ENCODE peak calls at places on chromosomes 13 and 19, in five cellular contexts. S, Q, Y, U and C are unnamed samples. For H3K4me1 and H3K9me3, the result is how much of the 10 kb centered on the place peaks cover.

GRCh38 chr13:72983085-72983768 is 75.6 kb upstream of the KLF5 start:
- DNase-seq in S (no peak), Q (no peak), Y (no peak), U (peak), C (no peak)

GRCh38 chr13:97753942-97754670 is 199.4 kb upstream of the IPO5 start:
- DNase-seq in S (no peak), Q (no peak), Y (no peak), U (no peak), C (no peak)

GRCh38 chr19:54141356-54141755 is 3.8 kb downstream of the CNOT3 start:
- DNase-seq in S (no peak), Q (no peak), Y (no peak), U (no peak), C (no peak)

GRCh38 chr13:29527511-29527910 is 68.0 kb downstream of the SLC7A1 start:
- DNase-seq in S (no peak), Q (no peak), Y (no peak), U (no peak), C (no peak)

GRCh38 chr19:11657307-11657706 is 60.0 kb downstream of the ZNF627 start:
- DNase-seq in S (no peak), Q (no peak), Y (no peak), U (no peak), C (no peak)

GRCh38 chr13:91357613-91358383 is 10.3 kb downstream of the MIR17HG start:
- DNase-seq in S (no peak), Q (no peak), Y (no peak), U (no peak), C (no peak)

GRCh38 chr19:3760871-3761361 is 576 bp downstream of the APBA3 start:
- DNase-seq in S (no peak), Q (no peak), Y (no peak), U (no peak), C (peak)

GRCh38 chr13:109816112-109816978 is 30.0 kb upstream of the IRS2 start:
- DNase-seq in S (no peak), Q (no peak), Y (no peak), U (no peak), C (no peak)

GRCh38 chr19:4375620-4376228 is 24.6 kb downstream of the SH3GL1 start:
- DNase-seq in S (no peak), Q (no peak), Y (peak), U (no peak), C (no peak)

GRCh38 chr19:42965204-42965603 is 28.2 kb upstream of the PSG7 start:
- DNase-seq in S (no peak), Q (no peak), Y (no peak), U (no peak), C (no peak)

GRCh38 chr19:13381827-13382632 is 124.2 kb downstream of the CACNA1A start:
- DNase-seq in S (no peak), Q (no peak), Y (no peak), U (no peak), C (no peak)

GRCh38 chr13:50376895-50377575 is 361.8 kb downstream of the KCNRG start:
- DNase-seq in S (no peak), Q (no peak), Y (no peak), U (no peak), C (no peak)

GRCh38 chr13:110137677-110138008 is 169.3 kb downstream of the COL4A1 start:
- DNase-seq in S (peak), Q (no peak), Y (peak), U (peak), C (no peak)

GRCh38 chr13:67554746-67555452 is 324.8 kb upstream of the PCDH9 start:
- DNase-seq in S (no peak), Q (no peak), Y (no peak), U (no peak), C (no peak)

GRCh38 chr19:7970716-7971448 is 27.4 kb upstream of the TIMM44 start:
- DNase-seq in S (no peak), Q (no peak), Y (peak), U (no peak), C (no peak)

GRCh38 chr19:58552655-58553054 is 2.2 kb downstream of the CHMP2A start:
- DNase-seq in S (no peak), Q (no peak), Y (no peak), U (no peak), C (no peak)

DNA sequence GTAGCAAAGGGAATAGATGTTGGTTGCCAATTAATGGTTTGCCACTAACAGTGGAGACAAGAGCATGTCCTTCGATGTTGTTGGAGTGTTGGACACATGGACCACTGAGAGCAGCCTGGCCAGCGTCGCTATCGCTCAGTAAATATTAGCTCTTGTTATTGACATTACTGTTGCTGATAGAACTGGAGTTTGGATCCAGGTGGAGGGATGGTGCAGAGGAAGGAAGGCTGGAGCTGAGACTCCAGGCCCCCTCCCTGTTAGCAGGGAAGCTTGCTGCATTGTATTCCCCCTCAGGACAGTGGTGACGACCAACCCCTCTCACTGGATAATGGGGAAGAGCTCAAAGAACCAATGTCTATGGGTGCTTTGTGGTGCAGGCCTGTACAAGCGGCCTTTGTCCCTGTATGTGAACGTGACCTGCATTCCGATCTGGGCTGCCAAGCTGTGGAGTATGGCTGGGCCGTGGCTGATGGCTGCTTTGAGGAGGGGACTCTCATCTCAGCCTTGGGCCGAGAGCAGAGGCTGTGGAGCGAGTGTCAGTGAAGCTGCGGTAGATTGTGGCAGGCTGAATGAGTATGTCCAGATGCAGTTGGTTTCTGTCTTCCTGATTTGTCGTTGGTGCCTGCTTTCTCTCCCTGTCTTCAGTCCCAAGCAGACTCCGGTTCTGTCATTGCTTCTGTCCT is 7.0 kb downstream of the CLASRP start:
- DNase-seq in S (no peak), Q (no peak), Y (no peak), U (no peak), C (no peak)
- H3K4me1 ChIP-seq in S (half or more), Q (under half), Y (under half), U (half or more), C (under half)

DNA sequence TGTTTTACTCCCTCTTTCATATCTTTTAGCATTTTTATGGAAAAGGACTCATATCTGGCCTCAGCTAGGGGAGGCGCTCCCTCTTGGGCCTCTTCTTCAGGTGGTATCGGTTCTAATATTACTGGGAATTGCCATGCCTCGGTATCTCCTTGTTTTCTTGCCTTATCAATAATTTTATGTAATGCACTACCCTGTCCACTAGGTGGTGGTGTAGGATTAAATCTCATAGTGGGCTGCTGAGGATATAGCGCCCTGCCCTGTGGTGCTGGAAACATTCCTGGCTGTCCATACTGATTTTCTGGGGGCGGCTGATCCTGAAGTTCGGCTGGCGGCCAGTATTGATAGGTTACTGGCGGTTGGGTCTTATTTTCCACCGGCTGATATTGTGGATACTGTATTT is 35.8 kb downstream of the ZNF420 start:
- DNase-seq in S (no peak), Q (no peak), Y (no peak), U (no peak), C (no peak)
- H3K9me3 ChIP-seq in S (half or more), Q (half or more), Y (under half), U (half or more), C (half or more)

GRCh38 chr13:93325303-93326297 is 99.0 kb downstream of the GPC6 start:
- DNase-seq in S (no peak), Q (no peak), Y (no peak), U (no peak), C (no peak)

GRCh38 chr13:93316848-93317247 is 90.2 kb downstream of the GPC6 start:
- DNase-seq in S (no peak), Q (no peak), Y (no peak), U (no peak), C (no peak)

GRCh38 chr13:93326427-93326826 is 99.8 kb downstream of the GPC6 start:
- DNase-seq in S (no peak), Q (no peak), Y (no peak), U (no peak), C (no peak)

GRCh38 chr13:93318538-93318937 is 91.9 kb downstream of the GPC6 start:
- DNase-seq in S (no peak), Q (no peak), Y (peak), U (no peak), C (no peak)

GRCh38 chr13:93320942-93321341 is 94.3 kb downstream of the GPC6 start:
- DNase-seq in S (no peak), Q (no peak), Y (peak), U (no peak), C (no peak)
- H3K4me3 ChIP-seq in S (no peak), Q (no peak), Y (no peak), U (no peak), C (no peak)

GRCh38 chr19:18041054-18041453 is 33.1 kb downstream of the ARRDC2 start:
- DNase-seq in S (no peak), Q (no peak), Y (no peak), U (no peak), C (no peak)

GRCh38 chr19:18049390-18049789 is 37.3 kb downstream of the IL12RB1 start:
- DNase-seq in S (peak), Q (no peak), Y (no peak), U (peak), C (no peak)

GRCh38 chr19:18046066-18046718 is 38.2 kb downstream of the ARRDC2 start:
- DNase-seq in S (no peak), Q (no peak), Y (peak), U (no peak), C (no peak)

GRCh38 chr19:18045307-18046013 is 37.5 kb downstream of the ARRDC2 start:
- DNase-seq in S (no peak), Q (no peak), Y (no peak), U (no peak), C (no peak)

DNA sequence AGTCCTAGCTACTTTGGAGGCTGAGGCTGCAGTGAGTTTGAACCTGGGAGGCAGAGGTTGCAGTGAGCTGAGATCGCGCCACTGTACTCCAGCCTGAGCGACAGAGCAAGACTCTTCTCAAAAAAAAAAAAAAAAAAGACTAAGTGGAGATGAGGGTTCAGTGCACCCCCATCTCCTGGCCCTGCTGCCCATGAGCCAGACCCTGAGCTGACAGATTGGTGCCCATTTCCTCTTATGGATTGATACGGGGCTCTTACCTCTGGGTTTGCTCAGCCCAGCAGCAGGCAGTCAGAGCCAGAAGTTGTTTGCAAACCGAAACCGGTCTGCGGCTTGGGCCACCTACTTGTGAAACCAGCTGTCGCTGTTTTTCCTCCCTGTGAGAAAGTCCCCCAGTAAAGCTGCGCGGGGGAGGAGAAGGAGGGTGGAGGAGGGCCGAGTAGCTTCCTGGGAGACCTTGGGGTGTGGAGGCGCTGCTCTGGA is 36.9 kb downstream of the ARRDC2 start:
- DNase-seq in S (peak), Q (peak), Y (peak), U (peak), C (peak)
- H3K4me1 ChIP-seq in S (under half), Q (under half), Y (under half), U (under half), C (under half)

GRCh38 chr13:22028831-22029230 is 358.0 kb downstream of the FGF9 start:
- DNase-seq in S (no peak), Q (no peak), Y (no peak), U (no peak), C (no peak)
- H3K9me3 ChIP-seq in S (under half), Q (under half), Y (under half), U (under half), C (under half)

GRCh38 chr19:18393836-18394235 is 3.6 kb downstream of the LRRC25 start:
- DNase-seq in S (peak), Q (no peak), Y (no peak), U (no peak), C (no peak)

GRCh38 chr19:18392936-18393335 is 4.5 kb downstream of the LRRC25 start:
- DNase-seq in S (no peak), Q (no peak), Y (no peak), U (no peak), C (no peak)

GRCh38 chr19:18399008-18399407 is 1.6 kb upstream of the LRRC25 start:
- DNase-seq in S (no peak), Q (no peak), Y (no peak), U (peak), C (no peak)

GRCh38 chr19:18397242-18398202 is at the start of gene LRRC25:
- DNase-seq in S (peak), Q (no peak), Y (no peak), U (peak), C (no peak)

GRCh38 chr19:18396471-18397241 is 766 bp downstream of the LRRC25 start:
- DNase-seq in S (no peak), Q (no peak), Y (no peak), U (no peak), C (no peak)
- H3K4me3 ChIP-seq in S (peak), Q (no peak), Y (no peak), U (peak), C (no peak)

GRCh38 chr19:2537544-2537943 is 61.6 kb downstream of the GADD45B start:
- DNase-seq in S (no peak), Q (no peak), Y (no peak), U (no peak), C (no peak)

GRCh38 chr19:2534374-2535050 is 58.6 kb downstream of the GADD45B start:
- DNase-seq in S (no peak), Q (no peak), Y (no peak), U (no peak), C (no peak)

GRCh38 chr19:2538096-2538757 is 62.3 kb downstream of the GADD45B start:
- DNase-seq in S (no peak), Q (no peak), Y (no peak), U (no peak), C (no peak)

GRCh38 chr19:2533686-2534085 is 57.8 kb downstream of the GADD45B start:
- DNase-seq in S (no peak), Q (no peak), Y (no peak), U (no peak), C (no peak)

DNA sequence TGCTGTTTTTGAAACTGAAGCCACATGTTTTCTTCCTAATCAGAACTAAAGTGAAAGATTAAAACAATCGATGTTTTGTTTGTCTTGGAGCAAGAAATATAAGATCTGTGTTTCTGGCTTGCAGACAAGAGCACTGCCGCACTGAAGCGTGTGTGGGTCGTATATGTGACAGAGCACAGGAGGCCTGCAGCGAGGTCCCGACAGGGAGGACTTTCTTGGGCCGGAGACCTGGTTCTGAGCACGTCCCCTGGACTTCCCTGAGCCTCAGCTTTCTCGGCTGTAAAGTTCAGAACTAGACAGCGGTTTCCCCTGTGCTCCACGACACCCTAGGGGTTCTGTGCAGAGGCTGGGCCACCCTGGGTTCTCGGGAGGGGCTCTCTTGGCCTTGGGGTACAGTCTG is 60.5 kb downstream of the GADD45B start:
- DNase-seq in S (no peak), Q (no peak), Y (no peak), U (no peak), C (no peak)
- H3K4me1 ChIP-seq in S (under half), Q (under half), Y (under half), U (under half), C (under half)

DNA sequence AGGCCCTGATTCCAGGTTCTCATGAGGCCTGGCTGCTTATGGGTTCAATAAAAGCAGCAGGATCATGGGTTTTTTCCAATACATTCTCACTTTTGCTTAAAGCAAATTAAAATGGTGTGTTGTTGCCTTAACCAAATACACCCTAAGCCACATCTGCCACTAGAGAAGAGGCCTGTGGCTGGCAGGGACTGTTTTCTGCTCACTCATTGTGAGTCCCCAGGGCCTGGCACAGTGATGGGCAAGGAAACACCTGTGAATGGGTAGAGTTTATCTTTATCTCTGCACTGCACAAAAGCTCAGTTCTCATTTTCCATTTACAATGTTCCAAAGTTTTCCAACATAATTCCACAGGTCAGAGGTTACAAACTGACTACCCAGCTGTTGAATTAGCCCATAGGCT is 726.0 kb downstream of the UQCRFS1 start:
- DNase-seq in S (no peak), Q (no peak), Y (no peak), U (no peak), C (no peak)
- H3K9me3 ChIP-seq in S (under half), Q (under half), Y (under half), U (under half), C (under half)